ENCODE peak calls at places on chromosome 13, in eight cellular contexts. Q is LNCaP clone FGC; F is stimulated activated CD4-positive, alpha-beta T cell treated with anti-CD3 and anti-CD28 coated beads, Interleukin-1b, Interleukin-23, amount 100 ng/mL, for 24 hours; P is CD4-positive, alpha-beta T cell; C is stimulated activated CD8-positive, alpha-beta memory T cell treated with anti-CD3 and anti-CD28 coated beads, Interleukin-4, amount 100 ng/mL, for 4 hours; V is ascending aorta; I is Right ventricle myocardium superior; G is upper lobe of right lung. U is an unnamed sample.

GRCh38 chr13:66837246-66837645 is 392.9 kb downstream of the PCDH9 start:
- DNase-seq in I (no peak), C (no peak), F (no peak), P (no peak), Q (no peak), V (no peak), G (no peak), U (no peak)

GRCh38 chr13:38538412-38538811 is 148.5 kb upstream of the FREM2 start:
- DNase-seq in C (no peak), P (no peak), Q (no peak), V (no peak), F (no peak), G (no peak), I (no peak), U (no peak)

GRCh38 chr13:28012383-28012782 is 23.9 kb upstream of the URAD start:
- DNase-seq in I (no peak), G (no peak), V (no peak), Q (no peak), C (no peak), F (no peak), P (no peak), U (no peak)

GRCh38 chr13:26941345-26942174 is 181.0 kb upstream of the GPR12 start:
- DNase-seq in P (no peak), I (no peak), G (no peak), Q (no peak), C (no peak), F (no peak), V (peak), U (no peak)

GRCh38 chr13:59666504-59666903 is 497.2 kb downstream of the DIAPH3 start:
- DNase-seq in G (no peak), P (no peak), I (no peak), C (no peak), Q (no peak), V (no peak), F (no peak), U (no peak)

GRCh38 chr13:74325106-74325505 is 190.9 kb upstream of the KLF12 start:
- DNase-seq in V (no peak), C (no peak), G (no peak), Q (peak), F (no peak), P (no peak), I (no peak), U (no peak)

GRCh38 chr13:46173656-46174055 is 8.3 kb downstream of the LCP1 start:
- DNase-seq in C (no peak), G (no peak), I (no peak), V (no peak), F (no peak), P (no peak), Q (no peak), U (no peak)

GRCh38 chr13:48009298-48009697 is 8.2 kb upstream of the SUCLA2 start:
- DNase-seq in Q (no peak), C (no peak), V (no peak), F (no peak), I (no peak), G (no peak), P (no peak), U (no peak)

GRCh38 chr13:93680329-93680728 is 453.7 kb downstream of the GPC6 start:
- DNase-seq in Q (no peak), G (no peak), F (no peak), V (no peak), I (no peak), C (no peak), P (no peak), U (no peak)

GRCh38 chr13:66520511-66521390 is 709.4 kb downstream of the PCDH9 start:
- DNase-seq in V (no peak), G (no peak), F (no peak), I (no peak), C (no peak), P (no peak), Q (no peak), U (no peak)

GRCh38 chr13:66501187-66501586 is 728.9 kb downstream of the PCDH9 start:
- DNase-seq in Q (no peak), C (no peak), P (no peak), G (no peak), I (no peak), V (no peak), F (no peak), U (no peak)

GRCh38 chr13:113818700-113819295 is 45.1 kb downstream of the GAS6 start:
- DNase-seq in V (no peak), P (no peak), F (no peak), Q (no peak), I (peak), G (no peak), C (no peak), U (no peak)

GRCh38 chr13:100347941-100348340 is 240.6 kb downstream of the GGACT start:
- DNase-seq in Q (no peak), P (no peak), F (no peak), V (no peak), I (no peak), G (no peak), C (no peak), U (no peak)

U was measured in chondrocyte.